ENCODE peak calls at places on chromosomes 6 and 20, in six cellular contexts. P, H, N, R, W and I are unnamed samples.

GRCh38 chr6:30647039-30647801 is at the start of gene C6orf136:
- DNase-seq in W (peak), N (peak), R (peak), P (peak), H (peak), I (peak)

GRCh38 chr6:138526822-138527235 is 27.5 kb upstream of the NHSL1 start:
- DNase-seq in W (peak), P (no peak), R (peak), H (no peak), N (no peak), I (no peak)

GRCh38 chr20:14955396-14955795 is 618.0 kb upstream of the FLRT3 start:
- DNase-seq in R (peak), P (no peak), H (no peak), W (peak), N (no peak), I (no peak)

GRCh38 chr6:81465859-81466258 is 286.6 kb downstream of the TENT5A start:
- DNase-seq in N (peak), R (peak), H (peak), W (peak), P (no peak), I (peak)

GRCh38 chr20:34111057-34111711 is 859 bp downstream of the EIF2S2 start:
- DNase-seq in N (peak), W (no peak), R (peak), P (peak), H (peak), I (no peak)

GRCh38 chr20:50199703-50200102 is 9.1 kb downstream of the CEBPB start:
- DNase-seq in H (no peak), N (no peak), W (no peak), R (no peak), P (no peak), I (no peak)

GRCh38 chr6:132153221-132153896 is 202.2 kb upstream of the CCN2 start:
- DNase-seq in N (peak), R (no peak), P (no peak), H (peak), W (no peak), I (no peak)

GRCh38 chr20:63587781-63588591 is 13.9 kb upstream of the HELZ2 start:
- DNase-seq in P (no peak), N (no peak), H (no peak), R (no peak), W (no peak), I (no peak)

GRCh38 chr6:112149719-112150263 is 62.4 kb downstream of the FAM229B start:
- DNase-seq in R (no peak), H (no peak), N (peak), P (no peak), W (no peak), I (no peak)

GRCh38 chr20:1622450-1622849 is 2.6 kb upstream of the SIRPB1 start:
- DNase-seq in H (peak), P (no peak), N (no peak), W (no peak), R (no peak), I (no peak)

GRCh38 chr20:40691566-40692239 is 2.7 kb upstream of the MAFB start:
- DNase-seq in P (no peak), H (no peak), R (no peak), W (no peak), N (no peak), I (no peak)

GRCh38 chr6:65248211-65248610 is 458.8 kb downstream of the EYS start:
- DNase-seq in P (no peak), R (no peak), N (no peak), H (no peak), W (no peak), I (no peak)

GRCh38 chr6:38776515-38776914 is 61.4 kb downstream of the DNAH8 start:
- DNase-seq in P (no peak), N (peak), H (peak), W (no peak), R (no peak), I (no peak)

GRCh38 chr20:54148947-54149764 is 24.6 kb downstream of the CYP24A1 start:
- DNase-seq in N (no peak), H (peak), R (no peak), P (no peak), W (peak), I (no peak)

GRCh38 chr20:6765469-6766058 is 1.9 kb upstream of the BMP2 start:
- DNase-seq in P (no peak), H (peak), W (peak), N (peak), R (peak), I (peak)

GRCh38 chr20:47847882-47848485 is 62.7 kb upstream of the SULF2 start:
- DNase-seq in R (no peak), H (peak), W (no peak), P (peak), N (no peak), I (no peak)

GRCh38 chr6:41836660-41837052 is 49.2 kb downstream of the TOMM6 start:
- DNase-seq in W (no peak), H (no peak), P (no peak), N (peak), R (no peak), I (no peak)

GRCh38 chr6:129110687-129111343 is 227.9 kb downstream of the LAMA2 start:
- DNase-seq in P (no peak), H (no peak), W (no peak), N (no peak), R (peak), I (no peak)

GRCh38 chr20:44401052-44401769 is 45.7 kb downstream of the HNF4A start:
- DNase-seq in W (no peak), H (no peak), P (no peak), N (no peak), R (no peak), I (no peak)

GRCh38 chr6:162726997-162727346 is 594 bp downstream of the PRKN start:
- DNase-seq in P (no peak), N (peak), H (peak), R (no peak), W (no peak), I (no peak)